ENCODE peak calls at places on chromosome 16, in four cellular contexts. One of them, this sample, is unnamed.

GRCh38 chr16:55539488-55539887 is 27.0 kb upstream of the CAPNS2 start:
- ATAC-seq in HCT116: no peak
- ATAC-seq in GM12878: no peak
- ATAC-seq in body of pancreas: no peak
- ATAC-seq in this sample: no peak

GRCh38 chr16:85146922-85147651 is 34.8 kb upstream of the CIBAR2 start:
- ATAC-seq in HCT116: no peak
- ATAC-seq in GM12878: no peak
- ATAC-seq in body of pancreas: no peak
- ATAC-seq in this sample: no peak

GRCh38 chr16:1357906-1358566 is 6.3 kb downstream of the GNPTG start:
- ATAC-seq in HCT116: peak; percentile 86
- ATAC-seq in GM12878: no peak
- ATAC-seq in body of pancreas: no peak
- ATAC-seq in this sample: peak; percentile 32

GRCh38 chr16:48203974-48204824 is 39.9 kb upstream of the LONP2 start:
- ATAC-seq in HCT116: no peak
- ATAC-seq in GM12878: no peak
- ATAC-seq in body of pancreas: peak; percentile 97
- ATAC-seq in this sample: no peak

GRCh38 chr16:4862639-4863038 is 15.4 kb downstream of the UBN1 start:
- ATAC-seq in HCT116: no peak
- ATAC-seq in GM12878: no peak
- ATAC-seq in body of pancreas: peak; percentile 62
- ATAC-seq in this sample: peak; percentile 28

GRCh38 chr16:80517846-80518245 is 22.9 kb upstream of the DYNLRB2 start:
- ATAC-seq in HCT116: no peak
- ATAC-seq in GM12878: no peak
- ATAC-seq in body of pancreas: no peak
- ATAC-seq in this sample: no peak

GRCh38 chr16:84281077-84281476 is 13.6 kb upstream of the WFDC1 start:
- ATAC-seq in HCT116: peak; percentile 47
- ATAC-seq in GM12878: no peak
- ATAC-seq in body of pancreas: no peak
- ATAC-seq in this sample: no peak

GRCh38 chr16:14344292-14344691 is 273.2 kb downstream of the MRTFB start:
- ATAC-seq in HCT116: no peak
- ATAC-seq in GM12878: no peak
- ATAC-seq in body of pancreas: no peak
- ATAC-seq in this sample: no peak

GRCh38 chr16:69240336-69240735 is 53.4 kb downstream of the SNTB2 start:
- ATAC-seq in HCT116: no peak
- ATAC-seq in GM12878: no peak
- ATAC-seq in body of pancreas: no peak
- ATAC-seq in this sample: no peak

GRCh38 chr16:75288181-75288580 is 36.8 kb upstream of the BCAR1 start:
- ATAC-seq in HCT116: no peak
- ATAC-seq in GM12878: peak; percentile 15
- ATAC-seq in body of pancreas: no peak
- ATAC-seq in this sample: no peak

GRCh38 chr16:75789237-75789636 is 62.9 kb upstream of the CPHXL start:
- ATAC-seq in HCT116: peak; percentile 77
- ATAC-seq in GM12878: peak; percentile 89
- ATAC-seq in body of pancreas: peak; percentile 62
- ATAC-seq in this sample: no peak

GRCh38 chr16:67014641-67015315 is 14.2 kb upstream of the CBFB start:
- ATAC-seq in HCT116: peak; percentile 1
- ATAC-seq in GM12878: no peak
- ATAC-seq in body of pancreas: no peak
- ATAC-seq in this sample: no peak

GRCh38 chr16:86575095-86575685 is 3.2 kb upstream of the FOXL1 start:
- ATAC-seq in HCT116: no peak
- ATAC-seq in GM12878: no peak
- ATAC-seq in body of pancreas: no peak
- ATAC-seq in this sample: no peak

GRCh38 chr16:85286066-85286712 is 173.9 kb upstream of the CIBAR2 start:
- ATAC-seq in HCT116: no peak
- ATAC-seq in GM12878: no peak
- ATAC-seq in body of pancreas: peak; percentile 45
- ATAC-seq in this sample: peak; percentile 65

DNA sequence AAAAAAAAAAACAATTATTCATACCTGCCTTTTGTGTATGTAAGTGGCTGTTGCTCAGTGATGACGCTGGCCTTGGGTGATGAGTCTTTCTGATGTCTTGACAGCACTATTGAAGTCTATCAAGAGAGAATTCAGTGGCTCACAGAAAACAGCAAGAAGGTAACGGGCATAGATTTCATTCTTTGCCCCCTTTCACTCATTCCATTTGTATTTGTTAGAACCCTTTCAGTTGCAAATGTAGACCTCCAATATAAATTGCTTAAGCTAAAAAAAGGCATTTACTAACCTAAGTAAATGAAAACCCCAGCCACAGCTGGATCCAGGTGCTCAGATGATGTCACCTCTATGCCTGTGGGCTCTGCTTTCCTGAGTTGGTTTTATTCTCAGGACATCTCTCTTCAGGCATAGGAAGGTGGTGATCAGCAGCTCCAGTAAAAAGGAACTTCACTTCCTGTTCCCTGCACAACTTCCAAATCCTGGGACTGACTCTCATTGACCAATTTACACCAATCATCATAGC is 11.1 kb downstream of the VWA3A start:
- ATAC-seq in HCT116: no peak
- ATAC-seq in GM12878: no peak
- ATAC-seq in body of pancreas: no peak
- ATAC-seq in this sample: no peak
- H3K27ac ChIP-seq in HCT116: no peak overlapping the region
- H3K27ac ChIP-seq in GM12878: no peak overlapping the region
- H3K27ac ChIP-seq in body of pancreas: no peak overlapping the region
- H3K27ac ChIP-seq in this sample: no peak overlapping the region

DNA sequence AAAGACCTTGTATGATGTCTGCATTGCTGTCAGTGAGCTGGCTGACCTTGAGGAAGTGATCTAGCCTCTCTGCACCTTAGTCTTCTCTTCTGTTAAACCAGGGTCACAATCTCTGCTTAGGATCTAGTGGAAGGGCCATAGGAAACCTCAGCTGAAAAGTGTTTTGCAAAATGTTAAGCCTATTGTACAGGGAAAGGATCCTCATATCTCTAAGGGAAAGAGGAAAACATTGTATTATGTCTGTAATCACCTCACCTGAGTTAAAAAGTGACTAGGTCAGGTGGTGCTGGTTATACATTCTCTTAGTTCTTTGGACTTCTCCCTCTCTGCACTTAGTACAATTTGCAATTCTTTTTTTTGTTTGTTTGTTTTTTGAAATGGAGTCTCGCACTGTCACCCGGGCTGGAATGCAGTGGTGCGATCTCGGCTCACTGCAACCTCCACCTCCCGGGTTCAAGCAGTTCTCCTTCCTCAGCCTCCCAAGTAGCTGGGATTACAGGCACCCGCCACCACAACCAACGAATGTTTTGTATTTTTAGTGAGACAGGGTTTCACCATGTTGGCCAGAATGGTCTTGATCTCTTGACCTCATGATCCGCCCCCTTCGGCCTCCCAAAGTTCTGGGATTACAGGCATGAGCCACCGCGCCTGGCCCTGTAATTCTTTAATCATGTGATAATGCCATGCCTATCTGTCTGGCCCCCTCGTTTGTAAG is 2.0 kb upstream of the SEPHS2 start:
- ATAC-seq in HCT116: no peak
- ATAC-seq in GM12878: no peak
- ATAC-seq in body of pancreas: peak; percentile 58
- ATAC-seq in this sample: no peak
- TF ChIP-seq POLR2A in HCT116: no peak
- TF ChIP-seq POLR2A in GM12878: no peak
- TF ChIP-seq POLR2A in body of pancreas: no peak
- TF ChIP-seq POLR2A in this sample: no peak

DNA sequence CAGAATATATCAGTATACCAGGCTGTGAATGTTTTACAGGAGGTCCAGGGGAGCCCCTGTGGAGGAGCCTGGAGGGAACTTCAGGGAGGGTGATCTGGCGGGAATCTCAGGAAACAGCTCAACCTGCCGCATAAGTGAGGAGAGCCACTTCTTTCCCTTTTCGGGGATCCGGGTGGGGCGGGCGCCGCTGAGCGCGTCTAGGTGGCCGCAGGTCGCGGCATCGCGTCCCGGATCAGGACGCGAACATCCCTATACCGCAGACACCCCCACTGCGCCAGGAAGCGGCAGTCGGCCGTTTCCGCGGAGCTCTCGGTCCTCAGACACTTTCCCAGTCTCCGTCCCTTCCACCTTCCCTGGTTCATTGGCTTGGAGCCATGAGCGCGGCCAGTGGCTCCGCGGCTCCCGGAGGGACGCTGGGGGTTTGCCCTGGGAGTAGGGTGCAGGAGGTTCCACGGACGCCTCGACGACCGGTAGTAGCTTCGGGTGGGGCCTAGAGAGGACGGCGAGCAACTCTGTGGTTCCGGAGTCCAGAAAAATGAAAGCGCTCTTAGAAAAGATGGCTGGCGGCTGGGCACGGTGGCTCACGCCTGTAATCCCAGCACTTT is 3.1 kb upstream of the ZNF764 start:
- ATAC-seq in HCT116: no peak
- ATAC-seq in GM12878: peak; percentile 13
- ATAC-seq in body of pancreas: no peak
- ATAC-seq in this sample: no peak
- H3K4me3 ChIP-seq in HCT116: no peak overlapping the region
- H3K4me3 ChIP-seq in GM12878: peak overlapping the region; percentile 66
- H3K4me3 ChIP-seq in body of pancreas: peak overlapping the region; percentile 11
- H3K4me3 ChIP-seq in this sample: peak overlapping the region; percentile 56

GRCh38 chr16:51313204-51313603 is 162.1 kb upstream of the SALL1 start:
- ATAC-seq in HCT116: no peak
- ATAC-seq in GM12878: no peak
- ATAC-seq in body of pancreas: no peak
- ATAC-seq in this sample: no peak
- H3K27ac ChIP-seq in HCT116: no peak overlapping the region
- H3K27ac ChIP-seq in GM12878: no peak overlapping the region
- H3K27ac ChIP-seq in body of pancreas: no peak overlapping the region
- H3K27ac ChIP-seq in this sample: no peak overlapping the region

DNA sequence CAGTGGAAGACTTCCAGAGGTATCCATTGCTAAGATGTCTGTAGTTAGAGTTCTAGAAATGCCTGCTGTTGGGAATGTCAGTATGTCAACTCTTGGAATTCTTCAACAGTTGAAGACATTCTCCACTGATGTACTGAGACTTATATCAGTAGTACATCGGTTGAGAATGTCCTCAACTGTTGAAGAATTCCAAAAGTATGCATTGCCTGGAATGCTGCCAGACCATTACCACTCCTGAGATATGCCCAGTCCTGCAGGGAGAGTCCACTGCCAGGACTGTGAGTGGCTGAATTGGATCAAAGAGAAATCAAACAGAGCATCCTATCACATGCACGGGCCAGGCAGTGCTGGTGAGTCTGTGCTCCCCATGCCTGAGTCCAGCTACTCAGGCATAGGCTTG is 42.0 kb downstream of the IL21R start:
- ATAC-seq in HCT116: no peak
- ATAC-seq in GM12878: no peak
- ATAC-seq in body of pancreas: no peak
- ATAC-seq in this sample: no peak
- TF ChIP-seq POLR2A in HCT116: no peak
- TF ChIP-seq POLR2A in GM12878: peak; percentile 47
- TF ChIP-seq POLR2A in body of pancreas: no peak
- TF ChIP-seq POLR2A in this sample: no peak

GRCh38 chr16:58471209-58471975 is 28.6 kb upstream of the NDRG4 start:
- ATAC-seq in HCT116: no peak
- ATAC-seq in GM12878: no peak
- ATAC-seq in body of pancreas: no peak
- ATAC-seq in this sample: no peak
- H3K4me3 ChIP-seq in HCT116: no peak overlapping the region
- H3K4me3 ChIP-seq in GM12878: no peak overlapping the region
- H3K4me3 ChIP-seq in body of pancreas: no peak overlapping the region
- H3K4me3 ChIP-seq in this sample: no peak overlapping the region

DNA sequence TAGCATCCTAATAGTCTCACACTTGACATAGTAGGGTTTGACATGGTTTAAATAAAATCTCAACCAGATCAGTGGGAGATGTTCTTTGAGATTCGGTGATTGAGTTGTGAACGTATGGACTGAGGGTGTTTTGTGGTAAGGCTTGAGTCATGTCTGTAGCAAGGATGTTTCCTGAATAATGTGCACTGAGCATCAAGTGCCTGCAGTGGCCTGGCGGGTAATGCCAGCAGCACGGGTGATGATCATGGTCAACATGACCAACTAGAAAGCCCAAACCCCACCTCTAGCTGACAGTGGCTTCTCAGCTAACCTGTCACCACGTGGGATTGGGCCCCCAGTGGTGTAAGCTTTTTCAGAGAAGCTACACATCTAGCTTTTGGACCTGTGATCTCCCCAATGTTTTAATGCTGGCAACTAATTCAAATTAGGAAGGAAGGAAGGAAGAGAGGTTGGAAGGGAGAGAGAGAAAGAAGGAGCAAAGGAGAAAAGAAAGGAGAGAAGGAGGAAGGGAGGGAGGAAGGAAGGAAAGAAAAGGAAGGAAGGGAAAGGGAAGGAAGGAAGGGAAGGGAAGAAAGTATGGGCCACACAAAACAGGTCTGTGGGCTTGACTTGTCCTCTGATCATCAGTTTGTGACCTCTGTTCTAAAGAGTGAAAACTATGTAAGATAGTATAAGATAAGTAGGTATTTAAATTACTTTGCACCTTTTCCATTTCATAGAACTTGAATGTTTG is 55.4 kb downstream of the WWOX start:
- ATAC-seq in HCT116: no peak
- ATAC-seq in GM12878: no peak
- ATAC-seq in body of pancreas: no peak
- ATAC-seq in this sample: no peak
- H3K27ac ChIP-seq in HCT116: no peak overlapping the region
- H3K27ac ChIP-seq in GM12878: no peak overlapping the region
- H3K27ac ChIP-seq in body of pancreas: no peak overlapping the region
- H3K27ac ChIP-seq in this sample: no peak overlapping the region

DNA sequence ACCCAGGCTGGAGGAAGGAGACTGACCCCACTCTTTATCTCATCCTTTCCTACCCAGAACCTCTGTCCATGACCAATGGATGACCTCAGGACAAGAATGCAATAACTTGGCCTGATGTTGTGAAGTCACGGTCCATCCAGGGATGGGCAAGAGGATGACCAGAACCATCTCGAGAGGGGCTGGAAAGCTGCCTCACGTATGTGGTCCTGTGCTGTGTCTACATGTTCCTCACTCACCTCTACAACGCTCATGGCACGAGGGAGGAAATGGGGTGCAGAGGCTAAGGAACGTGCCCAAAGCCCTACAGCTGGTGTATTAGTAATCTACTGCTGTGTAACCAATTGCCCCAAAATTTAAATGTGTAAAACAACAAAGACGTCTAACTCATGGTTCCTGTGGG is 7.3 kb upstream of the KCTD5 start:
- ATAC-seq in HCT116: no peak
- ATAC-seq in GM12878: no peak
- ATAC-seq in body of pancreas: no peak
- ATAC-seq in this sample: no peak
- TF ChIP-seq POLR2A in HCT116: no peak
- TF ChIP-seq POLR2A in GM12878: no peak
- TF ChIP-seq POLR2A in body of pancreas: no peak
- TF ChIP-seq POLR2A in this sample: no peak